ENCODE peak calls at places on chromosome 18, in nine cellular contexts. Q is kidney tubule cell, J is RWPE1, G is NCI-H460, M is A172, S is Caki2, C is GM04504, Z is T1000, B is T-cell. P is an unnamed sample.

GRCh38 chr18:24588440-24588839 is 128.0 kb downstream of the HRH4 start:
- DNase-seq in J (no peak), Z (no peak), G (no peak), C (no peak), Q (no peak), M (no peak), B (no peak), S (no peak), P (no peak)

GRCh38 chr18:44740000-44740399 is 59.3 kb downstream of the SETBP1 start:
- DNase-seq in Q (peak), J (peak), S (no peak), G (no peak), Z (no peak), B (no peak), M (no peak), C (no peak), P (no peak)

GRCh38 chr18:5868218-5868904 is 27.0 kb downstream of the TMEM200C start:
- DNase-seq in M (peak), Q (peak), Z (peak), J (peak), G (peak), B (no peak), S (peak), C (peak), P (peak)

GRCh38 chr18:32368170-32368569 is 102.5 kb downstream of the GAREM1 start:
- DNase-seq in B (no peak), J (peak), C (no peak), G (no peak), Q (no peak), Z (no peak), M (no peak), S (no peak), P (no peak)

GRCh38 chr18:56296381-56296780 is 342.0 kb downstream of the TXNL1 start:
- DNase-seq in Q (no peak), B (no peak), S (no peak), M (no peak), G (no peak), J (no peak), C (no peak), Z (no peak), P (no peak)

GRCh38 chr18:79987566-79987965 is 797 bp downstream of the TXNL4A start:
- DNase-seq in M (no peak), Q (no peak), S (no peak), Z (no peak), C (no peak), G (no peak), B (no peak), J (no peak), P (peak)

GRCh38 chr18:48065601-48065995 is 135.1 kb upstream of the SMAD2 start:
- DNase-seq in C (no peak), J (no peak), S (no peak), G (no peak), Q (no peak), M (no peak), Z (no peak), B (no peak), P (no peak)

GRCh38 chr18:49757513-49758262 is 55.6 kb downstream of the ACAA2 start:
- DNase-seq in S (no peak), G (no peak), J (peak), C (no peak), M (no peak), Z (no peak), B (no peak), Q (no peak), P (no peak)

GRCh38 chr18:44859263-44859662 is 178.6 kb downstream of the SETBP1 start:
- DNase-seq in Z (no peak), G (no peak), B (no peak), Q (peak), S (no peak), M (no peak), C (no peak), J (no peak), P (no peak)

GRCh38 chr18:13982136-13982535 is 66.8 kb upstream of the MC2R start:
- DNase-seq in M (no peak), B (no peak), Z (no peak), Q (no peak), J (no peak), S (no peak), C (no peak), G (no peak), P (no peak)

GRCh38 chr18:77022556-77022955 is 110.0 kb downstream of the MBP start:
- DNase-seq in B (no peak), Q (no peak), G (no peak), C (no peak), J (no peak), S (no peak), M (no peak), Z (no peak), P (no peak)

GRCh38 chr18:23918395-23919032 is 96.0 kb upstream of the TTC39C start:
- DNase-seq in G (peak), M (peak), Z (peak), C (peak), J (peak), B (peak), Q (peak), S (peak), P (peak)

GRCh38 chr18:10838594-10838993 is 310.8 kb downstream of the PIEZO2 start:
- DNase-seq in B (no peak), C (no peak), G (peak), Z (no peak), Q (no peak), S (no peak), M (peak), J (no peak), P (no peak)

GRCh38 chr18:8705941-8706544 is 687 bp downstream of the MTCL1 start:
- DNase-seq in Z (no peak), C (no peak), S (no peak), J (peak), B (no peak), Q (no peak), G (no peak), M (no peak), P (no peak)

GRCh38 chr18:53790817-53791216 is 433.7 kb downstream of the MBD2 start:
- DNase-seq in M (no peak), G (no peak), C (peak), S (no peak), J (no peak), B (no peak), Q (no peak), Z (no peak), P (no peak)

GRCh38 chr18:9578306-9578705 is 36.1 kb downstream of the PPP4R1 start:
- DNase-seq in Q (no peak), C (no peak), B (no peak), S (no peak), Z (no peak), J (no peak), M (no peak), G (no peak), P (no peak)

GRCh38 chr18:39596891-39597290 is 2031.3 kb upstream of the CELF4 start:
- DNase-seq in J (no peak), M (peak), C (no peak), S (no peak), Q (no peak), B (no peak), Z (no peak), G (no peak), P (no peak)

GRCh38 chr18:75216212-75216925 is 5.8 kb downstream of the TSHZ1 start:
- DNase-seq in M (no peak), Z (no peak), J (no peak), Q (no peak), S (no peak), B (no peak), C (no peak), G (no peak), P (no peak)

GRCh38 chr18:23067236-23067635 is 68.0 kb upstream of the CABLES1 start:
- DNase-seq in G (no peak), B (no peak), Z (no peak), C (no peak), J (no peak), Q (peak), S (peak), M (peak), P (peak)